ENCODE peak calls at places on chromosomes 16 and 17, in five cellular contexts. One of them, this sample, is unnamed.

GRCh38 chr16:82082543-82083244 is 47.6 kb downstream of the HSD17B2 start:
- DNase-seq in H1: no peak
- DNase-seq in HepG2: peak
- DNase-seq in GM12878: no peak
- DNase-seq in NT2/D1: no peak
- DNase-seq in this sample: no peak

GRCh38 chr16:89002851-89003830 is 26.1 kb upstream of the CBFA2T3 start:
- DNase-seq in H1: no peak
- DNase-seq in HepG2: no peak
- DNase-seq in GM12878: no peak
- DNase-seq in NT2/D1: no peak
- DNase-seq in this sample: no peak

GRCh38 chr16:73010150-73010676 is 37.7 kb downstream of the ZFHX3 start:
- DNase-seq in H1: no peak
- DNase-seq in HepG2: no peak
- DNase-seq in GM12878: no peak
- DNase-seq in NT2/D1: no peak
- DNase-seq in this sample: no peak

GRCh38 chr16:51144203-51144602 is 6.9 kb downstream of the SALL1 start:
- DNase-seq in H1: no peak
- DNase-seq in HepG2: no peak
- DNase-seq in GM12878: no peak
- DNase-seq in NT2/D1: no peak
- DNase-seq in this sample: no peak

GRCh38 chr16:12113581-12114375 is 137.2 kb downstream of the SNX29 start:
- DNase-seq in H1: no peak
- DNase-seq in HepG2: no peak
- DNase-seq in GM12878: no peak
- DNase-seq in NT2/D1: no peak
- DNase-seq in this sample: no peak

GRCh38 chr17:71969500-71969899 is 151.3 kb upstream of the SOX9 start:
- DNase-seq in H1: no peak
- DNase-seq in HepG2: no peak
- DNase-seq in GM12878: no peak
- DNase-seq in NT2/D1: no peak
- DNase-seq in this sample: no peak

GRCh38 chr17:7781467-7781866 is 52.5 kb upstream of the KDM6B start:
- DNase-seq in H1: no peak
- DNase-seq in HepG2: peak
- DNase-seq in GM12878: peak
- DNase-seq in NT2/D1: no peak
- DNase-seq in this sample: no peak

GRCh38 chr16:3655030-3655790 is 719 bp downstream of the DNASE1 start:
- DNase-seq in H1: no peak
- DNase-seq in HepG2: no peak
- DNase-seq in GM12878: no peak
- DNase-seq in NT2/D1: no peak
- DNase-seq in this sample: no peak

GRCh38 chr16:67942200-67942509 is 1.8 kb downstream of the LCAT start:
- DNase-seq in H1: peak
- DNase-seq in HepG2: peak
- DNase-seq in GM12878: no peak
- DNase-seq in NT2/D1: peak
- DNase-seq in this sample: peak

GRCh38 chr16:1538804-1539520 is 5.5 kb downstream of the TMEM204 start:
- DNase-seq in H1: no peak
- DNase-seq in HepG2: no peak
- DNase-seq in GM12878: no peak
- DNase-seq in NT2/D1: no peak
- DNase-seq in this sample: no peak

GRCh38 chr17:83121921-83122820 is 42.8 kb downstream of the METRNL start:
- DNase-seq in H1: no peak
- DNase-seq in HepG2: no peak
- DNase-seq in GM12878: no peak
- DNase-seq in NT2/D1: no peak
- DNase-seq in this sample: no peak

GRCh38 chr16:66408181-66409048 is 18.7 kb upstream of the BEAN1 start:
- DNase-seq in H1: no peak
- DNase-seq in HepG2: peak
- DNase-seq in GM12878: no peak
- DNase-seq in NT2/D1: no peak
- DNase-seq in this sample: no peak

GRCh38 chr17:50946891-50947843 is 81.0 kb upstream of the TOB1 start:
- DNase-seq in H1: no peak
- DNase-seq in HepG2: no peak
- DNase-seq in GM12878: no peak
- DNase-seq in NT2/D1: no peak
- DNase-seq in this sample: no peak

GRCh38 chr17:61307905-61308886 is 91.4 kb upstream of the TBX2 start:
- DNase-seq in H1: no peak
- DNase-seq in HepG2: no peak
- DNase-seq in GM12878: no peak
- DNase-seq in NT2/D1: no peak
- DNase-seq in this sample: no peak

GRCh38 chr17:50660042-50660886 is 25.6 kb downstream of the ABCC3 start:
- DNase-seq in H1: no peak
- DNase-seq in HepG2: peak
- DNase-seq in GM12878: no peak
- DNase-seq in NT2/D1: no peak
- DNase-seq in this sample: no peak

GRCh38 chr17:47628014-47628413 is 21.7 kb upstream of the KPNB1 start:
- DNase-seq in H1: no peak
- DNase-seq in HepG2: no peak
- DNase-seq in GM12878: no peak
- DNase-seq in NT2/D1: no peak
- DNase-seq in this sample: no peak

GRCh38 chr17:77146882-77147281 is 6.1 kb downstream of the SEC14L1 start:
- DNase-seq in H1: no peak
- DNase-seq in HepG2: no peak
- DNase-seq in GM12878: no peak
- DNase-seq in NT2/D1: no peak
- DNase-seq in this sample: no peak

GRCh38 chr16:11877374-11877773 is 26.0 kb upstream of the RSL1D1 start:
- DNase-seq in H1: no peak
- DNase-seq in HepG2: no peak
- DNase-seq in GM12878: no peak
- DNase-seq in NT2/D1: no peak
- DNase-seq in this sample: no peak

GRCh38 chr17:74863420-74864296 is 4.0 kb upstream of the GRIN2C start:
- DNase-seq in H1: no peak
- DNase-seq in HepG2: no peak
- DNase-seq in GM12878: no peak
- DNase-seq in NT2/D1: no peak
- DNase-seq in this sample: no peak

GRCh38 chr17:59558953-59559352 is 6.5 kb upstream of the DHX40 start:
- DNase-seq in H1: no peak
- DNase-seq in HepG2: peak
- DNase-seq in GM12878: no peak
- DNase-seq in NT2/D1: no peak
- DNase-seq in this sample: no peak

GRCh38 chr16:11977206-11978041 is 890 bp downstream of the SNX29 start:
- DNase-seq in H1: no peak
- DNase-seq in HepG2: no peak
- DNase-seq in GM12878: no peak
- DNase-seq in NT2/D1: no peak
- DNase-seq in this sample: no peak

GRCh38 chr17:42251115-42251514 is 25.1 kb downstream of the STAT5B start:
- DNase-seq in H1: no peak
- DNase-seq in HepG2: peak
- DNase-seq in GM12878: no peak
- DNase-seq in NT2/D1: no peak
- DNase-seq in this sample: peak

GRCh38 chr16:75198135-75198600 is 8.8 kb downstream of the CTRB2 start:
- DNase-seq in H1: no peak
- DNase-seq in HepG2: no peak
- DNase-seq in GM12878: no peak
- DNase-seq in NT2/D1: no peak
- DNase-seq in this sample: no peak

GRCh38 chr16:86517652-86518258 is 7.4 kb downstream of the FOXF1 start:
- DNase-seq in H1: no peak
- DNase-seq in HepG2: peak
- DNase-seq in GM12878: no peak
- DNase-seq in NT2/D1: no peak
- DNase-seq in this sample: peak

GRCh38 chr16:70553175-70553574 is 29.6 kb downstream of the SF3B3 start:
- DNase-seq in H1: no peak
- DNase-seq in HepG2: no peak
- DNase-seq in GM12878: no peak
- DNase-seq in NT2/D1: no peak
- DNase-seq in this sample: no peak

GRCh38 chr17:52106638-52107261 is 51.8 kb downstream of the CA10 start:
- DNase-seq in H1: no peak
- DNase-seq in HepG2: peak
- DNase-seq in GM12878: no peak
- DNase-seq in NT2/D1: no peak
- DNase-seq in this sample: peak

GRCh38 chr16:85387171-85387507 is 226.0 kb upstream of the GSE1 start:
- DNase-seq in H1: no peak
- DNase-seq in HepG2: no peak
- DNase-seq in GM12878: no peak
- DNase-seq in NT2/D1: no peak
- DNase-seq in this sample: no peak

GRCh38 chr17:72119963-72120877 is 600 bp upstream of the SOX9 start:
- DNase-seq in H1: no peak
- DNase-seq in HepG2: peak
- DNase-seq in GM12878: no peak
- DNase-seq in NT2/D1: no peak
- DNase-seq in this sample: peak

GRCh38 chr17:48215583-48216139 is 108.1 kb downstream of the SNX11 start:
- DNase-seq in H1: no peak
- DNase-seq in HepG2: peak
- DNase-seq in GM12878: no peak
- DNase-seq in NT2/D1: no peak
- DNase-seq in this sample: peak

GRCh38 chr17:74361613-74362391 is at the start of gene BTBD17:
- DNase-seq in H1: no peak
- DNase-seq in HepG2: peak
- DNase-seq in GM12878: no peak
- DNase-seq in NT2/D1: no peak
- DNase-seq in this sample: peak

GRCh38 chr17:44738214-44738906 is 20.4 kb upstream of the ADAM11 start:
- DNase-seq in H1: no peak
- DNase-seq in HepG2: no peak
- DNase-seq in GM12878: peak
- DNase-seq in NT2/D1: peak
- DNase-seq in this sample: no peak

DNA sequence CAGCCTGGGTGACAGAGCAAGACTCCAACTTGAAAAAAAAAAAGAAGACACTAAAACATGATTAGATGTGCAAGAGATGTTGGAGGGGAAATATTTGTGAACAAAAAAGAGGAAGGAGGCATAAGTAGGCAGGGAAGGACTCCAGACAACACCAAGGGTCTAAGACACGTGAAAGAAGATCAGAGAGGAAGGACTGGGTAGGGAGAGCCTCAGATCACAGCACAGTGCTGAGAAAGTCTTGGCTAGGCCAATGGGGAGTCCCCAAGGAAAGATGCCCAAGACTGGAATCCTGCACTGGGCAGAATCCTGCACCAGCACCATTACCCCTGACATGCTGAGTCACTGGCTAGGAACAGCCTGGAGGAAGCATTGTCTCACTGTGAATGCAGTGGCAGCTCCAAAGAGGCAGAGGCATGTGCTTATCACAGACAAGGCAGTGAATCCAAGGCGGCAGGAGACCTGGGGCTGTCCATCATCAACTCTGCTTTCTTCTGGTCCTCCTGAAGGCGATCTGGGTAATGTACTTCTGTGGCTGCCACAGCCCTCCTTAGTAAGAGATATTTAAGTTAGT is 19.2 kb downstream of the CLEC19A start:
- DNase-seq in H1: no peak
- DNase-seq in HepG2: no peak
- DNase-seq in GM12878: no peak
- DNase-seq in NT2/D1: no peak
- DNase-seq in this sample: no peak
- TF ChIP-seq SUZ12 in H1: no peak
- TF ChIP-seq SUZ12 in HepG2: no peak
- TF ChIP-seq SUZ12 in GM12878: no peak
- TF ChIP-seq SUZ12 in NT2/D1: no peak
- TF ChIP-seq SUZ12 in this sample: no peak

DNA sequence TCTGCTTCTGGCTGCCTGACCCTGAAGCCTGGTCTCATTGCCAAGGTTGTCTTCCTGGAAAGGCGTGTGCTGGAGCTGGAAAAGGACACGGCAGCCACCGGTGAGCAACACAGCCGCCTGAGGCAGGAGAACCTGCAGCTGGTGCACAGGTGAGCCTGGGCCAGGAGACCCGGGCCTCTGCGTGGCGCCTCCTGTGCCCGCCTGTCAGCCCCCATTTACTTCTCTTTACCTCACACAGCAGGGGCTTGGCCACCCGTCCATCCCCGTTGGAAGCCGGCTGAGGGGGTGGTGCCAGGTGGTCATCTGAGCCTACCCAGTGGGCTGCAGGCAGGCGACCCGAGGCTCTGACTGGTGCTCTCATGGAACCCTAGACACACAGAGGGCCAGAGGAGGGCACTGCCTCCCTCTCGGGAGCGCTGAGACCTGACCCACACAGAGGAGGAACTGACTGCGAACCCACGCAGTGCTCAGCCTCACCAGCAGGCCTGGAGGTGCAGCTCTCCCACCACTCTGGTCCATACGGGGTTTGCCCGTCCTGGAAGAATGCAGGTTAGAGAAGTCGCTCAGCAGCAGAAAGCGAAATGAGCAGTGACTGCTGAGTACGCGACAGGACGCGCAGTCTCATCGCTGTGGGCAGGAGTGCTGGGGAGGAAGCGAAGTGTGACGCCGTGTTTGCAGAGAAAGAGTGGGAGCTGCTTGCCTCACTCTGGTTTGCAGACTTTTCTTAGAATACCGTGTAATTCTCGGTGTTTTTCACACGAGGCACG is 21.9 kb upstream of the CAPN15 start:
- DNase-seq in H1: no peak
- DNase-seq in HepG2: no peak
- DNase-seq in GM12878: no peak
- DNase-seq in NT2/D1: no peak
- DNase-seq in this sample: no peak
- TF ChIP-seq SUZ12 in H1: no peak
- TF ChIP-seq SUZ12 in HepG2: no peak
- TF ChIP-seq SUZ12 in GM12878: no peak
- TF ChIP-seq SUZ12 in NT2/D1: no peak
- TF ChIP-seq SUZ12 in this sample: no peak

GRCh38 chr16:57852189-57852588 is 49.9 kb upstream of the KIFC3 start:
- DNase-seq in H1: no peak
- DNase-seq in HepG2: no peak
- DNase-seq in GM12878: no peak
- DNase-seq in NT2/D1: no peak
- DNase-seq in this sample: no peak

GRCh38 chr16:57858635-57859034 is 56.3 kb upstream of the KIFC3 start:
- DNase-seq in H1: no peak
- DNase-seq in HepG2: no peak
- DNase-seq in GM12878: no peak
- DNase-seq in NT2/D1: no peak
- DNase-seq in this sample: no peak

GRCh38 chr16:57859331-57859730 is 57.0 kb upstream of the KIFC3 start:
- DNase-seq in H1: no peak
- DNase-seq in HepG2: peak
- DNase-seq in GM12878: no peak
- DNase-seq in NT2/D1: no peak
- DNase-seq in this sample: peak

GRCh38 chr16:57855188-57855587 is 52.9 kb upstream of the KIFC3 start:
- DNase-seq in H1: no peak
- DNase-seq in HepG2: no peak
- DNase-seq in GM12878: no peak
- DNase-seq in NT2/D1: no peak
- DNase-seq in this sample: no peak
- TF ChIP-seq SUZ12 in H1: no peak
- TF ChIP-seq SUZ12 in HepG2: no peak
- TF ChIP-seq SUZ12 in GM12878: no peak
- TF ChIP-seq SUZ12 in NT2/D1: no peak
- TF ChIP-seq SUZ12 in this sample: no peak

GRCh38 chr17:80253631-80254395 is 6.8 kb upstream of the RNF213 start:
- DNase-seq in H1: no peak
- DNase-seq in HepG2: no peak
- DNase-seq in GM12878: no peak
- DNase-seq in NT2/D1: no peak
- DNase-seq in this sample: no peak
- TF ChIP-seq SUZ12 in H1: no peak
- TF ChIP-seq SUZ12 in HepG2: no peak
- TF ChIP-seq SUZ12 in GM12878: no peak
- TF ChIP-seq SUZ12 in NT2/D1: no peak
- TF ChIP-seq SUZ12 in this sample: no peak

This sample was measured in HEK293T.